ENCODE peak calls at places on chromosomes 16 and 17, in ten cellular contexts. A, N, B, O, X, V, F, M, C and P are unnamed samples.

GRCh38 chr17:44314869-44315661 is 6.7 kb downstream of the RUNDC3A start:
- DNase-seq in N (peak; percentile 37), C (no peak), M (no peak), V (peak; percentile 84), F (no peak), X (no peak), O (no peak), B (no peak), A (peak; percentile 32), P (no peak)

GRCh38 chr16:58000706-58001676 is at the start of gene USB1:
- DNase-seq in O (no peak), V (peak; percentile 94), N (peak; percentile 85), F (peak; percentile 68), X (peak; percentile 88), B (peak; percentile 69), C (peak; percentile 40), A (peak; percentile 83), M (peak; percentile 72), P (peak; percentile 71)

GRCh38 chr17:14121952-14122351 is 52.6 kb downstream of the COX10 start:
- DNase-seq in N (no peak), B (no peak), V (no peak), A (no peak), X (no peak), O (no peak), F (no peak), C (no peak), M (no peak), P (no peak)

GRCh38 chr16:28477311-28477920 is 5.3 kb upstream of the NPIPB7 start:
- DNase-seq in V (no peak), A (no peak), N (no peak), B (no peak), X (no peak), O (no peak), F (no peak), C (no peak), M (no peak), P (no peak)

GRCh38 chr17:2688351-2689342 is 22.9 kb downstream of the CLUH start:
- DNase-seq in X (no peak), M (no peak), B (no peak), C (no peak), A (no peak), N (no peak), O (no peak), F (no peak), V (no peak), P (peak; percentile 16)

GRCh38 chr17:7834554-7834890 is 505 bp downstream of the KDM6B start:
- DNase-seq in M (no peak), A (no peak), C (no peak), F (no peak), B (no peak), X (peak; percentile 81), V (no peak), N (no peak), O (no peak), P (peak; percentile 65)

GRCh38 chr17:75602644-75603043 is 15.0 kb downstream of the MYO15B start:
- DNase-seq in F (no peak), A (no peak), N (no peak), X (no peak), O (no peak), M (no peak), V (peak; percentile 1), B (no peak), C (no peak), P (no peak)

GRCh38 chr17:12625092-12625491 is 40.6 kb upstream of the MYOCD start:
- DNase-seq in N (no peak), O (no peak), V (no peak), M (no peak), A (no peak), F (no peak), B (no peak), X (no peak), C (no peak), P (no peak)

GRCh38 chr16:63461248-63461841 is 1425.1 kb upstream of the CDH8 start:
- DNase-seq in X (peak; percentile 31), C (peak; percentile 60), N (peak; percentile 68), A (peak; percentile 61), B (peak; percentile 48), O (peak; percentile 4), M (peak; percentile 42), V (peak; percentile 73), F (no peak), P (no peak)

GRCh38 chr17:82529914-82530300 is 10.4 kb downstream of the FOXK2 start:
- DNase-seq in C (no peak), F (no peak), V (no peak), O (no peak), B (no peak), A (no peak), X (no peak), N (no peak), M (no peak), P (no peak)

GRCh38 chr17:9571201-9571600 is 4.4 kb downstream of the STX8 start:
- DNase-seq in N (no peak), F (no peak), O (no peak), A (no peak), C (no peak), V (no peak), B (no peak), M (no peak), X (no peak), P (no peak)

GRCh38 chr16:28001642-28002041 is 61.9 kb downstream of the GSG1L start:
- DNase-seq in B (no peak), M (no peak), X (no peak), N (no peak), V (no peak), O (no peak), C (no peak), F (no peak), A (no peak), P (no peak)

GRCh38 chr16:79393121-79393520 is 207.4 kb downstream of the MAF start:
- DNase-seq in A (no peak), O (no peak), X (no peak), F (no peak), C (no peak), V (peak; percentile 50), N (no peak), M (no peak), B (no peak), P (no peak)

GRCh38 chr16:81636298-81636960 is 142.7 kb upstream of the PLCG2 start:
- DNase-seq in X (no peak), F (no peak), O (no peak), A (peak; percentile 16), M (peak; percentile 7), B (no peak), N (no peak), V (no peak), C (no peak), P (no peak)

GRCh38 chr16:86396318-86396882 is 113.9 kb upstream of the FOXF1 start:
- DNase-seq in F (no peak), V (no peak), X (peak; percentile 41), M (peak; percentile 91), B (peak; percentile 88), O (no peak), A (peak; percentile 85), N (peak; percentile 89), C (peak; percentile 88), P (no peak)

GRCh38 chr17:44254696-44255095 is 13.2 kb downstream of the SLC4A1 start:
- DNase-seq in F (no peak), B (no peak), M (no peak), N (no peak), A (no peak), C (no peak), O (no peak), X (no peak), V (no peak), P (no peak)

DNA sequence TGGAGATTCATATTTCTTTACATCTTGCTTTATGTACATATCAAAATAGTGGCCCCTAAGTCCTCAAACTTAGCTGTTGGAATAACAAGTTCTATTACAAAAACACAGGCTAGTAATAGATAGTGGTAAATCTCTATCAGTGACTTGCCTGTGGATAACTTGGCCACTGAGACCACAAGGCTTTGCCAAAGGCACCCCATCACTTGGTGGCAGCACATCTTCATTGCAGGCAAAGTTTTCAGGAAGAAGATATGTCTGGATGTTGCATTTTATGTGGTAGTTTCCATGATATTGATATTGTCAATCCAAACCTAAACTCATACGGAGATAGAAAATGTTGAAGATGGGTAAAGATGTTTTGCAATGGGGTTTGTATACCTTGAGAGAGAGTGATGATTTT is 58.5 kb downstream of the KNOP1 start:
- DNase-seq in F (no peak), O (no peak), B (no peak), A (no peak), N (peak; percentile 6), V (no peak), M (no peak), C (no peak), X (peak; percentile 11), P (no peak)
- TF ChIP-seq CTCF in F (no peak), O (no peak), B (no peak), A (no peak), N (peak; percentile 9), V (no peak), M (peak; percentile 26), C (no peak), X (no peak), P (no peak)

DNA sequence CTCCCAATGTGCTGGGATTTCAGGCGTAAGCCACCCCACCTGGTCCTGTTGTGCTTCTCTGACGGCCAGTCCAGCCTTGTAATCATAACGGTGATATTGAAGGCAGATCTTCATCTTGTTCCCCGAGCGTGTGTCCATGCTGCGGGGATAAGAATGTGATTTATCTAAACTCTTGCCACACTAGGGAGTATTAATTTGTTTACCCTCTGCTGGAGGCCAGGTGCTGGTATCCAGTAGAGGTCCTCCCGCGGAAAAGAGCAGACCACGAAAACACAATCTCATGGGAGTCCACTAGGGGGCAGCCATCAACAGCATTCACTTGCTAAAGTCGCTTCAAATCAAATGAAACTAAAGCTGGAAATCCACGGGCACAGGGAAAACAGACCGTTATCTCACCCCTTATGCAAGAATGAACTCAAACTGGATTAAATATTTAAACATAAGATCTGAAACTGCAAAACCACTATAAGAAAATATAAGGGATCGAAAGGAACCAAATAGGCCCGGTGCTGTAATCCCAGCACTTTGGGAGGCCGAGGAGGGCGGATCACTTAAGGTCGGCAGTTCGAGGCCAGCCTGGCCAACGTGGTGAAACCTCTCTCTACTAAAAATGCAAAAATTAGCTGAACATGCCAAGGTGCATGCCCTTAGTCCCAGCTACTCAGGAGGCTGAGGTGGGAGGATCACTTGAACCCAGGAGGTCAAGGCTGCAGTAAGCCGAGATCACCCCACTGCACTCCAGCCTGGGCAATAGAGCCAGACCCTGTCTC is 22.3 kb upstream of the RBBP6 start:
- DNase-seq in M (peak; percentile 83), A (peak; percentile 91), X (peak; percentile 91), B (peak; percentile 88), C (peak; percentile 73), N (peak; percentile 92), F (peak; percentile 42), V (peak; percentile 83), O (peak; percentile 31), P (peak; percentile 75)
- H3K4me3 ChIP-seq in M (peak overlapping the region; percentile 38), A (no peak overlapping the region), X (no peak overlapping the region), B (peak overlapping the region; percentile 30), C (no peak overlapping the region), N (no peak overlapping the region), F (no peak overlapping the region), V (no peak overlapping the region), O (no peak overlapping the region), P (no peak overlapping the region)

GRCh38 chr17:18248300-18248731 is 10.2 kb downstream of the FLII start:
- DNase-seq in V (peak; percentile 72), C (peak; percentile 53), N (peak; percentile 83), B (peak; percentile 74), M (peak; percentile 59), X (peak; percentile 65), O (no peak), A (peak; percentile 83), F (peak; percentile 44), P (no peak)
- TF ChIP-seq CTCF in V (peak; percentile 81), C (peak; percentile 82), N (peak; percentile 73), B (peak; percentile 70), M (peak; percentile 70), X (peak; percentile 43), O (peak; percentile 83), A (peak; percentile 69), F (peak; percentile 61), P (peak; percentile 22)

GRCh38 chr16:31428277-31428597 is at the start of gene COX6A2:
- DNase-seq in C (no peak), X (no peak), A (no peak), V (no peak), F (no peak), O (no peak), N (no peak), M (no peak), B (no peak), P (no peak)
- H3K4me3 ChIP-seq in C (no peak within 1 kb of the TSS), X (no peak within 1 kb of the TSS), A (no peak within 1 kb of the TSS), V (no peak within 1 kb of the TSS), F (no peak within 1 kb of the TSS), O (peak within 1 kb of the TSS; percentile 49), N (no peak within 1 kb of the TSS), M (peak within 1 kb of the TSS; percentile 42), B (no peak within 1 kb of the TSS), P (peak within 1 kb of the TSS; percentile 35)